ENCODE peak calls at places on chromosome 15, in nine cellular contexts. One of them, this sample, is unnamed.
A peak's percentile ranks its signal among the peaks of the same experiment; 100 is the strongest.

GRCh38 chr15:33330931-33331330 is 20.2 kb downstream of the RYR3 start:
- DNase-seq in AG08395: no peak
- DNase-seq in anterior cingulate cortex: no peak
- DNase-seq in stomach: no peak
- DNase-seq in NCI-H510A treated with DMSO at 0.1 percent for 48 hours: peak; percentile 98
- DNase-seq in stimulated activated CD4-positive, alpha-beta T cell treated with anti-CD3 and anti-CD28 coated beads, Interleukin-1b, Interleukin-23, amount 100 ng/mL, for 24 hours: no peak
- DNase-seq in NCI-H1092: no peak
- DNase-seq in Ammon's horn: no peak
- DNase-seq in GDM1: no peak
- DNase-seq in this sample: no peak

GRCh38 chr15:25793354-25794050 is 69.6 kb downstream of the ATP10A start:
- DNase-seq in AG08395: no peak
- DNase-seq in anterior cingulate cortex: no peak
- DNase-seq in stomach: peak; percentile 17
- DNase-seq in NCI-H510A treated with DMSO at 0.1 percent for 48 hours: no peak
- DNase-seq in stimulated activated CD4-positive, alpha-beta T cell treated with anti-CD3 and anti-CD28 coated beads, Interleukin-1b, Interleukin-23, amount 100 ng/mL, for 24 hours: no peak
- DNase-seq in NCI-H1092: no peak
- DNase-seq in Ammon's horn: no peak
- DNase-seq in GDM1: peak; percentile 84
- DNase-seq in this sample: no peak

GRCh38 chr15:80118956-80119355 is 33.8 kb upstream of the FAH start:
- DNase-seq in AG08395: no peak
- DNase-seq in anterior cingulate cortex: no peak
- DNase-seq in stomach: no peak
- DNase-seq in NCI-H510A treated with DMSO at 0.1 percent for 48 hours: no peak
- DNase-seq in stimulated activated CD4-positive, alpha-beta T cell treated with anti-CD3 and anti-CD28 coated beads, Interleukin-1b, Interleukin-23, amount 100 ng/mL, for 24 hours: no peak
- DNase-seq in NCI-H1092: no peak
- DNase-seq in Ammon's horn: peak; percentile 24
- DNase-seq in GDM1: no peak
- DNase-seq in this sample: no peak

GRCh38 chr15:62428851-62429250 is 263.8 kb upstream of the C2CD4B start:
- DNase-seq in AG08395: no peak
- DNase-seq in anterior cingulate cortex: no peak
- DNase-seq in stomach: no peak
- DNase-seq in NCI-H510A treated with DMSO at 0.1 percent for 48 hours: no peak
- DNase-seq in stimulated activated CD4-positive, alpha-beta T cell treated with anti-CD3 and anti-CD28 coated beads, Interleukin-1b, Interleukin-23, amount 100 ng/mL, for 24 hours: no peak
- DNase-seq in NCI-H1092: no peak
- DNase-seq in Ammon's horn: no peak
- DNase-seq in GDM1: no peak
- DNase-seq in this sample: no peak

GRCh38 chr15:31499953-31500808 is 173.5 kb downstream of the KLF13 start:
- DNase-seq in AG08395: peak; percentile 28
- DNase-seq in anterior cingulate cortex: no peak
- DNase-seq in stomach: no peak
- DNase-seq in NCI-H510A treated with DMSO at 0.1 percent for 48 hours: no peak
- DNase-seq in stimulated activated CD4-positive, alpha-beta T cell treated with anti-CD3 and anti-CD28 coated beads, Interleukin-1b, Interleukin-23, amount 100 ng/mL, for 24 hours: no peak
- DNase-seq in NCI-H1092: no peak
- DNase-seq in Ammon's horn: no peak
- DNase-seq in GDM1: no peak
- DNase-seq in this sample: no peak

GRCh38 chr15:44550256-44550655 is 13.3 kb downstream of the EIF3J start:
- DNase-seq in AG08395: peak; percentile 33
- DNase-seq in anterior cingulate cortex: no peak
- DNase-seq in stomach: no peak
- DNase-seq in NCI-H510A treated with DMSO at 0.1 percent for 48 hours: peak; percentile 10
- DNase-seq in stimulated activated CD4-positive, alpha-beta T cell treated with anti-CD3 and anti-CD28 coated beads, Interleukin-1b, Interleukin-23, amount 100 ng/mL, for 24 hours: no peak
- DNase-seq in NCI-H1092: no peak
- DNase-seq in Ammon's horn: no peak
- DNase-seq in GDM1: no peak
- DNase-seq in this sample: no peak

GRCh38 chr15:60421544-60421943 is 23.8 kb upstream of the ANXA2 start:
- DNase-seq in AG08395: peak; percentile 49
- DNase-seq in anterior cingulate cortex: no peak
- DNase-seq in stomach: no peak
- DNase-seq in NCI-H510A treated with DMSO at 0.1 percent for 48 hours: no peak
- DNase-seq in stimulated activated CD4-positive, alpha-beta T cell treated with anti-CD3 and anti-CD28 coated beads, Interleukin-1b, Interleukin-23, amount 100 ng/mL, for 24 hours: no peak
- DNase-seq in NCI-H1092: no peak
- DNase-seq in Ammon's horn: no peak
- DNase-seq in GDM1: no peak
- DNase-seq in this sample: no peak

GRCh38 chr15:44101944-44102343 is 93.1 kb downstream of the FRMD5 start:
- DNase-seq in AG08395: peak; percentile 68
- DNase-seq in anterior cingulate cortex: no peak
- DNase-seq in stomach: no peak
- DNase-seq in NCI-H510A treated with DMSO at 0.1 percent for 48 hours: no peak
- DNase-seq in stimulated activated CD4-positive, alpha-beta T cell treated with anti-CD3 and anti-CD28 coated beads, Interleukin-1b, Interleukin-23, amount 100 ng/mL, for 24 hours: no peak
- DNase-seq in NCI-H1092: no peak
- DNase-seq in Ammon's horn: no peak
- DNase-seq in GDM1: no peak
- DNase-seq in this sample: no peak